ENCODE peak calls at places on chromosomes 4 and X, in four cellular contexts. One of them, this sample, is unnamed.

GRCh38 chr4:37023504-37023903 is 221.0 kb upstream of the NWD2 start:
- DNase-seq in iris pigment epithelial cell: no peak
- DNase-seq in AG04450: no peak
- DNase-seq in stimulated activated CD8-positive, alpha-beta memory T cell treated with anti-CD3 and anti-CD28 coated beads, Interleukin-7, amount 100 ng/mL, for 1 hour: no peak
- DNase-seq in this sample: no peak

GRCh38 chrX:9352683-9353430 is 112.0 kb upstream of the TBL1X start:
- DNase-seq in stimulated activated CD8-positive, alpha-beta memory T cell treated with anti-CD3 and anti-CD28 coated beads, Interleukin-7, amount 100 ng/mL, for 1 hour: no peak
- DNase-seq in AG04450: no peak
- DNase-seq in iris pigment epithelial cell: peak; percentile 66
- DNase-seq in this sample: peak; percentile 61

GRCh38 chr4:124334119-124334518 is 378.4 kb downstream of the ANKRD50 start:
- DNase-seq in AG04450: peak; percentile 66
- DNase-seq in stimulated activated CD8-positive, alpha-beta memory T cell treated with anti-CD3 and anti-CD28 coated beads, Interleukin-7, amount 100 ng/mL, for 1 hour: no peak
- DNase-seq in iris pigment epithelial cell: peak; percentile 93
- DNase-seq in this sample: no peak

GRCh38 chr4:106238819-106239420 is 77.1 kb downstream of the TBCK start:
- DNase-seq in AG04450: no peak
- DNase-seq in iris pigment epithelial cell: peak; percentile 64
- DNase-seq in stimulated activated CD8-positive, alpha-beta memory T cell treated with anti-CD3 and anti-CD28 coated beads, Interleukin-7, amount 100 ng/mL, for 1 hour: no peak
- DNase-seq in this sample: no peak

GRCh38 chrX:3697220-3697684 is 16.2 kb downstream of the PRKX start:
- DNase-seq in stimulated activated CD8-positive, alpha-beta memory T cell treated with anti-CD3 and anti-CD28 coated beads, Interleukin-7, amount 100 ng/mL, for 1 hour: no peak
- DNase-seq in iris pigment epithelial cell: no peak
- DNase-seq in AG04450: no peak
- DNase-seq in this sample: no peak

GRCh38 chrX:11591712-11592351 is 73.9 kb downstream of the ARHGAP6 start:
- DNase-seq in stimulated activated CD8-positive, alpha-beta memory T cell treated with anti-CD3 and anti-CD28 coated beads, Interleukin-7, amount 100 ng/mL, for 1 hour: no peak
- DNase-seq in iris pigment epithelial cell: peak; percentile 7
- DNase-seq in AG04450: no peak
- DNase-seq in this sample: no peak

GRCh38 chr4:165953181-165953580 is 80.1 kb downstream of the TLL1 start:
- DNase-seq in iris pigment epithelial cell: no peak
- DNase-seq in stimulated activated CD8-positive, alpha-beta memory T cell treated with anti-CD3 and anti-CD28 coated beads, Interleukin-7, amount 100 ng/mL, for 1 hour: no peak
- DNase-seq in AG04450: no peak
- DNase-seq in this sample: no peak

GRCh38 chr4:96649536-96649935 is 809.6 kb downstream of the PDHA2 start:
- DNase-seq in iris pigment epithelial cell: peak; percentile 82
- DNase-seq in AG04450: no peak
- DNase-seq in stimulated activated CD8-positive, alpha-beta memory T cell treated with anti-CD3 and anti-CD28 coated beads, Interleukin-7, amount 100 ng/mL, for 1 hour: no peak
- DNase-seq in this sample: no peak

GRCh38 chr4:25504932-25505636 is 128.0 kb downstream of the ANAPC4 start:
- DNase-seq in iris pigment epithelial cell: no peak
- DNase-seq in AG04450: no peak
- DNase-seq in stimulated activated CD8-positive, alpha-beta memory T cell treated with anti-CD3 and anti-CD28 coated beads, Interleukin-7, amount 100 ng/mL, for 1 hour: no peak
- DNase-seq in this sample: no peak